ENCODE peak calls at places on chromosomes 11 and 22, in seven cellular contexts. One of them, this sample, is unnamed.

GRCh38 chr22:24583221-24583971 is 9.5 kb downstream of the LRRC75B start:
- DNase-seq in GM23338: no peak
- DNase-seq in neural progenitor cell: no peak
- DNase-seq in PC-3: no peak
- DNase-seq in MM.1S: no peak
- DNase-seq in hepatocyte: peak; percentile 58
- DNase-seq in HCT116: no peak
- DNase-seq in this sample: peak; percentile 28

GRCh38 chr11:68118753-68119448 is 2.3 kb downstream of the CHKA start:
- DNase-seq in GM23338: no peak
- DNase-seq in neural progenitor cell: peak; percentile 47
- DNase-seq in PC-3: peak; percentile 41
- DNase-seq in MM.1S: no peak
- DNase-seq in hepatocyte: peak; percentile 28
- DNase-seq in HCT116: no peak
- DNase-seq in this sample: no peak

GRCh38 chr22:48316876-48317250 is 1510.8 kb downstream of the BRD1 start:
- DNase-seq in GM23338: no peak
- DNase-seq in neural progenitor cell: no peak
- DNase-seq in PC-3: no peak
- DNase-seq in MM.1S: no peak
- DNase-seq in hepatocyte: no peak
- DNase-seq in HCT116: no peak
- DNase-seq in this sample: no peak

GRCh38 chr22:38490915-38491314 is 15.2 kb downstream of the DDX17 start:
- DNase-seq in GM23338: no peak
- DNase-seq in neural progenitor cell: no peak
- DNase-seq in PC-3: no peak
- DNase-seq in MM.1S: no peak
- DNase-seq in hepatocyte: peak; percentile 70
- DNase-seq in HCT116: no peak
- DNase-seq in this sample: peak; percentile 64

GRCh38 chr22:27318516-27318915 is 483.0 kb downstream of the MN1 start:
- DNase-seq in GM23338: peak; percentile 27
- DNase-seq in neural progenitor cell: peak; percentile 21
- DNase-seq in PC-3: no peak
- DNase-seq in MM.1S: no peak
- DNase-seq in hepatocyte: peak; percentile 79
- DNase-seq in HCT116: no peak
- DNase-seq in this sample: peak; percentile 67

GRCh38 chr11:125901872-125902271 is 1.1 kb downstream of the PUS3 start:
- DNase-seq in GM23338: no peak
- DNase-seq in neural progenitor cell: no peak
- DNase-seq in PC-3: no peak
- DNase-seq in MM.1S: no peak
- DNase-seq in hepatocyte: no peak
- DNase-seq in HCT116: no peak
- DNase-seq in this sample: no peak

GRCh38 chr11:2378527-2379210 is 1.6 kb downstream of the CD81 start:
- DNase-seq in GM23338: no peak
- DNase-seq in neural progenitor cell: peak; percentile 29
- DNase-seq in PC-3: no peak
- DNase-seq in MM.1S: no peak
- DNase-seq in hepatocyte: peak; percentile 50
- DNase-seq in HCT116: no peak
- DNase-seq in this sample: peak; percentile 88

GRCh38 chr11:13868710-13869403 is 93.7 kb upstream of the SPON1 start:
- DNase-seq in GM23338: no peak
- DNase-seq in neural progenitor cell: no peak
- DNase-seq in PC-3: peak; percentile 86
- DNase-seq in MM.1S: no peak
- DNase-seq in hepatocyte: no peak
- DNase-seq in HCT116: peak; percentile 68
- DNase-seq in this sample: no peak

GRCh38 chr11:133134561-133135173 is 397.6 kb downstream of the OPCML start:
- DNase-seq in GM23338: peak; percentile 90
- DNase-seq in neural progenitor cell: peak; percentile 80
- DNase-seq in PC-3: peak; percentile 30
- DNase-seq in MM.1S: peak; percentile 53
- DNase-seq in hepatocyte: peak; percentile 79
- DNase-seq in HCT116: no peak
- DNase-seq in this sample: peak; percentile 50

GRCh38 chr11:118635237-118635591 is 27.8 kb downstream of the PHLDB1 start:
- DNase-seq in GM23338: no peak
- DNase-seq in neural progenitor cell: peak; percentile 68
- DNase-seq in PC-3: no peak
- DNase-seq in MM.1S: no peak
- DNase-seq in hepatocyte: no peak
- DNase-seq in HCT116: no peak
- DNase-seq in this sample: no peak

GRCh38 chr11:2588809-2589537 is 110.8 kb downstream of the KCNQ1OT1 start:
- DNase-seq in GM23338: no peak
- DNase-seq in neural progenitor cell: no peak
- DNase-seq in PC-3: no peak
- DNase-seq in MM.1S: no peak
- DNase-seq in hepatocyte: peak; percentile 10
- DNase-seq in HCT116: no peak
- DNase-seq in this sample: no peak

GRCh38 chr11:80085563-80085962 is 644.7 kb upstream of the TENM4 start:
- DNase-seq in GM23338: no peak
- DNase-seq in neural progenitor cell: no peak
- DNase-seq in PC-3: no peak
- DNase-seq in MM.1S: peak; percentile 6
- DNase-seq in hepatocyte: no peak
- DNase-seq in HCT116: no peak
- DNase-seq in this sample: no peak

GRCh38 chr11:45853616-45854219 is 6.4 kb downstream of the CRY2 start:
- DNase-seq in GM23338: no peak
- DNase-seq in neural progenitor cell: no peak
- DNase-seq in PC-3: no peak
- DNase-seq in MM.1S: no peak
- DNase-seq in hepatocyte: no peak
- DNase-seq in HCT116: no peak
- DNase-seq in this sample: no peak

GRCh38 chr11:76625787-76626186 is 44.8 kb downstream of the LRRC32 start:
- DNase-seq in GM23338: no peak
- DNase-seq in neural progenitor cell: no peak
- DNase-seq in PC-3: no peak
- DNase-seq in MM.1S: no peak
- DNase-seq in hepatocyte: no peak
- DNase-seq in HCT116: no peak
- DNase-seq in this sample: no peak

GRCh38 chr11:14722507-14722906 is 78.9 kb downstream of the PDE3B start:
- DNase-seq in GM23338: no peak
- DNase-seq in neural progenitor cell: no peak
- DNase-seq in PC-3: no peak
- DNase-seq in MM.1S: no peak
- DNase-seq in hepatocyte: no peak
- DNase-seq in HCT116: no peak
- DNase-seq in this sample: no peak

GRCh38 chr22:31093956-31094622 is 13.0 kb downstream of the SMTN start:
- DNase-seq in GM23338: no peak
- DNase-seq in neural progenitor cell: no peak
- DNase-seq in PC-3: no peak
- DNase-seq in MM.1S: no peak
- DNase-seq in hepatocyte: no peak
- DNase-seq in HCT116: no peak
- DNase-seq in this sample: no peak

GRCh38 chr11:60924906-60925684 is 835 bp downstream of the TMEM132A start:
- DNase-seq in GM23338: peak; percentile 51
- DNase-seq in neural progenitor cell: peak; percentile 41
- DNase-seq in PC-3: no peak
- DNase-seq in MM.1S: no peak
- DNase-seq in hepatocyte: no peak
- DNase-seq in HCT116: no peak
- DNase-seq in this sample: peak; percentile 21

GRCh38 chr22:49352361-49353169 is 475.1 kb downstream of the BRD1 start:
- DNase-seq in GM23338: no peak
- DNase-seq in neural progenitor cell: no peak
- DNase-seq in PC-3: no peak
- DNase-seq in MM.1S: no peak
- DNase-seq in hepatocyte: no peak
- DNase-seq in HCT116: no peak
- DNase-seq in this sample: no peak

GRCh38 chr11:30424336-30424735 is 101.4 kb downstream of the ARL14EP start:
- DNase-seq in GM23338: no peak
- DNase-seq in neural progenitor cell: no peak
- DNase-seq in PC-3: no peak
- DNase-seq in MM.1S: no peak
- DNase-seq in hepatocyte: no peak
- DNase-seq in HCT116: no peak
- DNase-seq in this sample: no peak

GRCh38 chr11:72808415-72808814 is 5.8 kb upstream of the ATG16L2 start:
- DNase-seq in GM23338: no peak
- DNase-seq in neural progenitor cell: peak; percentile 0
- DNase-seq in PC-3: no peak
- DNase-seq in MM.1S: no peak
- DNase-seq in hepatocyte: no peak
- DNase-seq in HCT116: no peak
- DNase-seq in this sample: peak; percentile 24

GRCh38 chr22:49791682-49792081 is 36.0 kb downstream of the BRD1 start:
- DNase-seq in GM23338: no peak
- DNase-seq in neural progenitor cell: no peak
- DNase-seq in PC-3: peak; percentile 12
- DNase-seq in MM.1S: no peak
- DNase-seq in hepatocyte: no peak
- DNase-seq in HCT116: no peak
- DNase-seq in this sample: no peak

GRCh38 chr11:21018248-21018647 is 348.9 kb downstream of the NELL1 start:
- DNase-seq in GM23338: no peak
- DNase-seq in neural progenitor cell: no peak
- DNase-seq in PC-3: no peak
- DNase-seq in MM.1S: no peak
- DNase-seq in hepatocyte: no peak
- DNase-seq in HCT116: no peak
- DNase-seq in this sample: no peak

GRCh38 chr11:44180107-44180506 is 84.6 kb downstream of the EXT2 start:
- DNase-seq in GM23338: no peak
- DNase-seq in neural progenitor cell: no peak
- DNase-seq in PC-3: no peak
- DNase-seq in MM.1S: no peak
- DNase-seq in hepatocyte: no peak
- DNase-seq in HCT116: no peak
- DNase-seq in this sample: no peak

GRCh38 chr22:27139935-27140493 is 482.6 kb downstream of the MIAT start:
- DNase-seq in GM23338: no peak
- DNase-seq in neural progenitor cell: peak; percentile 31
- DNase-seq in PC-3: no peak
- DNase-seq in MM.1S: no peak
- DNase-seq in hepatocyte: peak; percentile 55
- DNase-seq in HCT116: no peak
- DNase-seq in this sample: peak; percentile 89

GRCh38 chr22:21975273-21975672 is 7.3 kb downstream of the TOP3B start:
- DNase-seq in GM23338: no peak
- DNase-seq in neural progenitor cell: no peak
- DNase-seq in PC-3: no peak
- DNase-seq in MM.1S: no peak
- DNase-seq in hepatocyte: no peak
- DNase-seq in HCT116: no peak
- DNase-seq in this sample: no peak

GRCh38 chr11:66842501-66842895 is 743 bp upstream of the RCE1 start:
- DNase-seq in GM23338: no peak
- DNase-seq in neural progenitor cell: no peak
- DNase-seq in PC-3: no peak
- DNase-seq in MM.1S: no peak
- DNase-seq in hepatocyte: no peak
- DNase-seq in HCT116: no peak
- DNase-seq in this sample: no peak

GRCh38 chr22:46779023-46779422 is 16.6 kb downstream of the TBC1D22A start:
- DNase-seq in GM23338: no peak
- DNase-seq in neural progenitor cell: no peak
- DNase-seq in PC-3: no peak
- DNase-seq in MM.1S: no peak
- DNase-seq in hepatocyte: no peak
- DNase-seq in HCT116: no peak
- DNase-seq in this sample: no peak

GRCh38 chr22:46775789-46776485 is 13.5 kb downstream of the TBC1D22A start:
- DNase-seq in GM23338: no peak
- DNase-seq in neural progenitor cell: no peak
- DNase-seq in PC-3: no peak
- DNase-seq in MM.1S: no peak
- DNase-seq in hepatocyte: peak; percentile 69
- DNase-seq in HCT116: no peak
- DNase-seq in this sample: no peak

GRCh38 chr22:46776486-46776826 is 14.0 kb downstream of the TBC1D22A start:
- DNase-seq in GM23338: no peak
- DNase-seq in neural progenitor cell: no peak
- DNase-seq in PC-3: no peak
- DNase-seq in MM.1S: no peak
- DNase-seq in hepatocyte: no peak
- DNase-seq in HCT116: no peak
- DNase-seq in this sample: no peak

GRCh38 chr22:46776876-46777608 is 14.6 kb downstream of the TBC1D22A start:
- DNase-seq in GM23338: no peak
- DNase-seq in neural progenitor cell: no peak
- DNase-seq in PC-3: no peak
- DNase-seq in MM.1S: no peak
- DNase-seq in hepatocyte: no peak
- DNase-seq in HCT116: no peak
- DNase-seq in this sample: no peak

GRCh38 chr22:46777609-46777970 is 15.1 kb downstream of the TBC1D22A start:
- DNase-seq in GM23338: no peak
- DNase-seq in neural progenitor cell: no peak
- DNase-seq in PC-3: no peak
- DNase-seq in MM.1S: no peak
- DNase-seq in hepatocyte: no peak
- DNase-seq in HCT116: no peak
- DNase-seq in this sample: no peak
- TF ChIP-seq EZH2phosphoT487 in GM23338: no peak
- TF ChIP-seq EZH2phosphoT487 in neural progenitor cell: no peak
- TF ChIP-seq EZH2phosphoT487 in PC-3: no peak
- TF ChIP-seq EZH2phosphoT487 in MM.1S: no peak
- TF ChIP-seq EZH2phosphoT487 in hepatocyte: no peak
- TF ChIP-seq EZH2phosphoT487 in HCT116: no peak
- TF ChIP-seq EZH2phosphoT487 in this sample: no peak

GRCh38 chr22:45977551-45978274 is 751 bp upstream of the WNT7B start:
- DNase-seq in GM23338: peak; percentile 58
- DNase-seq in neural progenitor cell: peak; percentile 77
- DNase-seq in PC-3: peak; percentile 40
- DNase-seq in MM.1S: no peak
- DNase-seq in hepatocyte: no peak
- DNase-seq in HCT116: no peak
- DNase-seq in this sample: peak; percentile 53
- TF ChIP-seq EZH2 in GM23338: peak; percentile 69
- TF ChIP-seq EZH2 in neural progenitor cell: peak; percentile 92
- TF ChIP-seq EZH2 in PC-3: no peak
- TF ChIP-seq EZH2 in MM.1S: no peak
- TF ChIP-seq EZH2 in hepatocyte: peak; percentile 59
- TF ChIP-seq EZH2 in HCT116: no peak
- TF ChIP-seq EZH2 in this sample: peak; percentile 81

GRCh38 chr22:44170470-44170869 is 10.3 kb upstream of the PARVG start:
- DNase-seq in GM23338: no peak
- DNase-seq in neural progenitor cell: no peak
- DNase-seq in PC-3: no peak
- DNase-seq in MM.1S: no peak
- DNase-seq in hepatocyte: no peak
- DNase-seq in HCT116: no peak
- DNase-seq in this sample: no peak
- H3K4me2 ChIP-seq in GM23338: no peak overlapping the region
- H3K4me2 ChIP-seq in neural progenitor cell: no peak overlapping the region
- H3K4me2 ChIP-seq in PC-3: no peak overlapping the region
- H3K4me2 ChIP-seq in MM.1S: no peak overlapping the region
- H3K4me2 ChIP-seq in hepatocyte: no peak overlapping the region
- H3K4me2 ChIP-seq in HCT116: no peak overlapping the region
- H3K4me2 ChIP-seq in this sample: no peak overlapping the region

GRCh38 chr11:130122141-130122575 is 37.4 kb upstream of the ST14 start:
- DNase-seq in GM23338: no peak
- DNase-seq in neural progenitor cell: no peak
- DNase-seq in PC-3: peak; percentile 21
- DNase-seq in MM.1S: no peak
- DNase-seq in hepatocyte: no peak
- DNase-seq in HCT116: peak; percentile 60
- DNase-seq in this sample: no peak
- TF ChIP-seq EZH2phosphoT487 in GM23338: no peak
- TF ChIP-seq EZH2phosphoT487 in neural progenitor cell: no peak
- TF ChIP-seq EZH2phosphoT487 in PC-3: no peak
- TF ChIP-seq EZH2phosphoT487 in MM.1S: no peak
- TF ChIP-seq EZH2phosphoT487 in hepatocyte: no peak
- TF ChIP-seq EZH2phosphoT487 in HCT116: no peak
- TF ChIP-seq EZH2phosphoT487 in this sample: no peak

This sample was measured in GM23248.